ENCODE peak calls at places on chromosomes 5 and 9, in seven cellular contexts. One of them, this sample, is unnamed.

GRCh38 chr9:94212531-94212930 is 46.6 kb upstream of the ZNF169 start:
- DNase-seq in uterus: no peak
- DNase-seq in lung: no peak
- DNase-seq in activated CD8-positive, alpha-beta memory T cell treated with anti-CD3 and anti-CD28 coated beads for 1 hour: no peak
- DNase-seq in activated T-cell treated with anti-CD3 and anti-CD28 coated beads for 1 hour: no peak
- DNase-seq in amniotic stem cell: no peak
- DNase-seq in stimulated activated CD8-positive, alpha-beta memory T cell treated with anti-CD3 and anti-CD28 coated beads, Interleukin-4, amount 100 ng/mL, for 24 hours: no peak
- DNase-seq in this sample: no peak

GRCh38 chr9:86788456-86788855 is 158.8 kb downstream of the GAS1 start:
- DNase-seq in uterus: no peak
- DNase-seq in lung: no peak
- DNase-seq in activated CD8-positive, alpha-beta memory T cell treated with anti-CD3 and anti-CD28 coated beads for 1 hour: no peak
- DNase-seq in activated T-cell treated with anti-CD3 and anti-CD28 coated beads for 1 hour: no peak
- DNase-seq in amniotic stem cell: no peak
- DNase-seq in stimulated activated CD8-positive, alpha-beta memory T cell treated with anti-CD3 and anti-CD28 coated beads, Interleukin-4, amount 100 ng/mL, for 24 hours: no peak
- DNase-seq in this sample: no peak

GRCh38 chr5:83471405-83472212 is at the start of gene VCAN:
- DNase-seq in uterus: peak
- DNase-seq in lung: peak
- DNase-seq in activated CD8-positive, alpha-beta memory T cell treated with anti-CD3 and anti-CD28 coated beads for 1 hour: no peak
- DNase-seq in activated T-cell treated with anti-CD3 and anti-CD28 coated beads for 1 hour: no peak
- DNase-seq in amniotic stem cell: peak
- DNase-seq in stimulated activated CD8-positive, alpha-beta memory T cell treated with anti-CD3 and anti-CD28 coated beads, Interleukin-4, amount 100 ng/mL, for 24 hours: no peak
- DNase-seq in this sample: no peak

GRCh38 chr9:75087279-75087823 is 604 bp downstream of the NMRK1 start:
- DNase-seq in uterus: no peak
- DNase-seq in lung: peak
- DNase-seq in activated CD8-positive, alpha-beta memory T cell treated with anti-CD3 and anti-CD28 coated beads for 1 hour: no peak
- DNase-seq in activated T-cell treated with anti-CD3 and anti-CD28 coated beads for 1 hour: peak
- DNase-seq in amniotic stem cell: no peak
- DNase-seq in stimulated activated CD8-positive, alpha-beta memory T cell treated with anti-CD3 and anti-CD28 coated beads, Interleukin-4, amount 100 ng/mL, for 24 hours: no peak
- DNase-seq in this sample: peak

GRCh38 chr5:31106259-31106658 is 87.2 kb upstream of the CDH6 start:
- DNase-seq in uterus: no peak
- DNase-seq in lung: no peak
- DNase-seq in activated CD8-positive, alpha-beta memory T cell treated with anti-CD3 and anti-CD28 coated beads for 1 hour: no peak
- DNase-seq in activated T-cell treated with anti-CD3 and anti-CD28 coated beads for 1 hour: no peak
- DNase-seq in amniotic stem cell: no peak
- DNase-seq in stimulated activated CD8-positive, alpha-beta memory T cell treated with anti-CD3 and anti-CD28 coated beads, Interleukin-4, amount 100 ng/mL, for 24 hours: no peak
- DNase-seq in this sample: no peak

GRCh38 chr5:95922798-95923197 is 38.9 kb downstream of the ELL2 start:
- DNase-seq in uterus: no peak
- DNase-seq in lung: no peak
- DNase-seq in activated CD8-positive, alpha-beta memory T cell treated with anti-CD3 and anti-CD28 coated beads for 1 hour: no peak
- DNase-seq in activated T-cell treated with anti-CD3 and anti-CD28 coated beads for 1 hour: no peak
- DNase-seq in amniotic stem cell: no peak
- DNase-seq in stimulated activated CD8-positive, alpha-beta memory T cell treated with anti-CD3 and anti-CD28 coated beads, Interleukin-4, amount 100 ng/mL, for 24 hours: no peak
- DNase-seq in this sample: no peak

GRCh38 chr5:1488882-1489680 is 34.7 kb downstream of the LPCAT1 start:
- DNase-seq in uterus: no peak
- DNase-seq in lung: no peak
- DNase-seq in activated CD8-positive, alpha-beta memory T cell treated with anti-CD3 and anti-CD28 coated beads for 1 hour: no peak
- DNase-seq in activated T-cell treated with anti-CD3 and anti-CD28 coated beads for 1 hour: no peak
- DNase-seq in amniotic stem cell: peak
- DNase-seq in stimulated activated CD8-positive, alpha-beta memory T cell treated with anti-CD3 and anti-CD28 coated beads, Interleukin-4, amount 100 ng/mL, for 24 hours: peak
- DNase-seq in this sample: no peak

GRCh38 chr9:121498150-121498486 is 1.5 kb downstream of the GGTA1 start:
- DNase-seq in uterus: peak
- DNase-seq in lung: peak
- DNase-seq in activated CD8-positive, alpha-beta memory T cell treated with anti-CD3 and anti-CD28 coated beads for 1 hour: no peak
- DNase-seq in activated T-cell treated with anti-CD3 and anti-CD28 coated beads for 1 hour: no peak
- DNase-seq in amniotic stem cell: peak
- DNase-seq in stimulated activated CD8-positive, alpha-beta memory T cell treated with anti-CD3 and anti-CD28 coated beads, Interleukin-4, amount 100 ng/mL, for 24 hours: peak
- DNase-seq in this sample: no peak

GRCh38 chr9:86322973-86323644 is 31.1 kb downstream of the TUT7 start:
- DNase-seq in uterus: no peak
- DNase-seq in lung: no peak
- DNase-seq in activated CD8-positive, alpha-beta memory T cell treated with anti-CD3 and anti-CD28 coated beads for 1 hour: no peak
- DNase-seq in activated T-cell treated with anti-CD3 and anti-CD28 coated beads for 1 hour: no peak
- DNase-seq in amniotic stem cell: no peak
- DNase-seq in stimulated activated CD8-positive, alpha-beta memory T cell treated with anti-CD3 and anti-CD28 coated beads, Interleukin-4, amount 100 ng/mL, for 24 hours: no peak
- DNase-seq in this sample: no peak

GRCh38 chr5:74865799-74866652 is at the start of gene FAM169A:
- DNase-seq in uterus: no peak
- DNase-seq in lung: no peak
- DNase-seq in activated CD8-positive, alpha-beta memory T cell treated with anti-CD3 and anti-CD28 coated beads for 1 hour: peak
- DNase-seq in activated T-cell treated with anti-CD3 and anti-CD28 coated beads for 1 hour: peak
- DNase-seq in amniotic stem cell: no peak
- DNase-seq in stimulated activated CD8-positive, alpha-beta memory T cell treated with anti-CD3 and anti-CD28 coated beads, Interleukin-4, amount 100 ng/mL, for 24 hours: peak
- DNase-seq in this sample: no peak

GRCh38 chr9:131238402-131239021 is 37.8 kb downstream of the FAM78A start:
- DNase-seq in uterus: no peak
- DNase-seq in lung: no peak
- DNase-seq in activated CD8-positive, alpha-beta memory T cell treated with anti-CD3 and anti-CD28 coated beads for 1 hour: no peak
- DNase-seq in activated T-cell treated with anti-CD3 and anti-CD28 coated beads for 1 hour: no peak
- DNase-seq in amniotic stem cell: no peak
- DNase-seq in stimulated activated CD8-positive, alpha-beta memory T cell treated with anti-CD3 and anti-CD28 coated beads, Interleukin-4, amount 100 ng/mL, for 24 hours: no peak
- DNase-seq in this sample: no peak

GRCh38 chr5:99058466-99058865 is 129.7 kb upstream of the CHD1 start:
- DNase-seq in uterus: no peak
- DNase-seq in lung: no peak
- DNase-seq in activated CD8-positive, alpha-beta memory T cell treated with anti-CD3 and anti-CD28 coated beads for 1 hour: no peak
- DNase-seq in activated T-cell treated with anti-CD3 and anti-CD28 coated beads for 1 hour: no peak
- DNase-seq in amniotic stem cell: no peak
- DNase-seq in stimulated activated CD8-positive, alpha-beta memory T cell treated with anti-CD3 and anti-CD28 coated beads, Interleukin-4, amount 100 ng/mL, for 24 hours: no peak
- DNase-seq in this sample: no peak